ENCODE peak calls at places on chromosomes 3 and 15, in ten cellular contexts. Z is anterior cingulate cortex; E is KBM-7; U is naive thymus-derived CD4-positive, alpha-beta T cell; S is mucosa of descending colon; V is GM03348; P is stimulated activated effector memory CD8-positive, alpha-beta T cell treated with anti-CD3 and anti-CD28 coated beads, Interleukin-12 subunit alpha, Interleukin-12 subunit beta, amount 100 ng/mL, for 72 hours; O is stimulated activated CD4-positive, alpha-beta T cell treated with anti-CD3 and anti-CD28 coated beads, Interleukin-12 subunit alpha, Interleukin-12 subunit beta, amount 100 ng/mL, for 48 hours; N is neural crest cell; Q is IMR-90. M is an unnamed sample.

GRCh38 chr3:81218023-81218422 is 543.4 kb downstream of the GBE1 start:
- DNase-seq in P (no peak), O (no peak), Q (no peak), V (peak), S (no peak), U (no peak), Z (no peak), N (no peak), E (peak), M (no peak)

GRCh38 chr3:13494463-13495350 is 14.6 kb downstream of the HDAC11 start:
- DNase-seq in S (peak), Z (peak), P (no peak), N (peak), O (no peak), Q (peak), V (peak), E (no peak), U (no peak), M (no peak)

GRCh38 chr3:111861396-111861795 is 2.3 kb downstream of the PHLDB2 start:
- DNase-seq in Q (no peak), S (no peak), N (no peak), O (no peak), Z (no peak), V (no peak), E (no peak), U (no peak), P (no peak), M (no peak)

GRCh38 chr3:111534701-111535100 is 7.3 kb upstream of the CD96 start:
- DNase-seq in N (no peak), E (no peak), Q (peak), O (no peak), Z (no peak), V (peak), S (no peak), U (no peak), P (no peak), M (no peak)

GRCh38 chr3:56370991-56371775 is 97.1 kb downstream of the ERC2 start:
- DNase-seq in V (no peak), O (no peak), Z (peak), N (no peak), P (no peak), Q (no peak), E (no peak), S (no peak), U (no peak), M (no peak)

GRCh38 chr3:99851955-99852354 is 34.3 kb downstream of the CMSS1 start:
- DNase-seq in P (no peak), S (no peak), Z (no peak), E (no peak), Q (no peak), U (no peak), O (no peak), V (no peak), N (no peak), M (no peak)

GRCh38 chr3:168467085-168467714 is 371.5 kb upstream of the GOLIM4 start:
- DNase-seq in O (no peak), V (peak), Z (peak), Q (peak), S (no peak), N (no peak), P (no peak), E (peak), U (no peak), M (no peak)

GRCh38 chr15:38129531-38130199 is 123.0 kb upstream of the SPRED1 start:
- DNase-seq in P (no peak), E (peak), U (no peak), V (peak), Z (peak), N (peak), Q (peak), O (peak), S (peak), M (no peak)

GRCh38 chr15:95832655-95833054 is 497.8 kb upstream of the NR2F2 start:
- DNase-seq in Z (no peak), U (no peak), Q (no peak), V (no peak), S (no peak), O (no peak), N (no peak), E (no peak), P (no peak), M (no peak)

GRCh38 chr3:172259191-172259590 is 189.1 kb downstream of the GHSR start:
- DNase-seq in U (no peak), P (no peak), N (no peak), S (no peak), Z (no peak), V (peak), E (no peak), Q (no peak), O (no peak), M (no peak)

GRCh38 chr15:51327081-51327480 is 11.3 kb downstream of the CYP19A1 start:
- DNase-seq in Z (no peak), O (no peak), N (no peak), P (no peak), S (no peak), V (no peak), Q (no peak), E (no peak), U (no peak), M (no peak)

GRCh38 chr15:58752716-58753115 is 3.2 kb upstream of the ADAM10 start:
- DNase-seq in Q (no peak), U (no peak), E (no peak), P (no peak), S (no peak), V (no peak), N (no peak), Z (no peak), O (no peak), M (no peak)

GRCh38 chr15:98906712-98907083 is 100.9 kb downstream of the PGPEP1L start:
- DNase-seq in E (no peak), P (no peak), N (no peak), O (no peak), V (no peak), U (no peak), Z (no peak), Q (peak), S (no peak), M (no peak)

GRCh38 chr15:80745888-80746287 is 33.3 kb upstream of the CEMIP start:
- DNase-seq in O (no peak), Q (no peak), S (no peak), U (no peak), V (no peak), N (no peak), Z (no peak), P (no peak), E (no peak), M (no peak)

GRCh38 chr15:92161039-92161670 is 232.5 kb upstream of the ST8SIA2 start:
- DNase-seq in O (no peak), Z (no peak), P (no peak), S (no peak), U (no peak), Q (no peak), E (no peak), V (no peak), N (no peak), M (no peak)

GRCh38 chr3:145522893-145523651 is 637.9 kb downstream of the PLOD2 start:
- DNase-seq in U (no peak), V (no peak), Q (no peak), Z (no peak), O (no peak), S (no peak), P (no peak), E (no peak), N (no peak), M (no peak)

GRCh38 chr3:60421749-60422467 is 829.3 kb downstream of the FHIT start:
- DNase-seq in P (no peak), E (no peak), Z (no peak), U (no peak), N (no peak), Q (no peak), O (no peak), V (no peak), S (no peak), M (no peak)

GRCh38 chr3:35322070-35322469 is 317.3 kb upstream of the ARPP21 start:
- DNase-seq in E (no peak), P (no peak), V (no peak), Z (no peak), U (no peak), S (no peak), O (no peak), N (no peak), Q (no peak), M (no peak)

GRCh38 chr3:187319699-187320302 is 28.3 kb upstream of the MASP1 start:
- DNase-seq in S (no peak), V (peak), P (peak), Z (peak), U (peak), N (peak), O (peak), Q (peak), E (peak), M (peak)

GRCh38 chr3:144112036-144112435 is 140.4 kb downstream of the DIPK2A start:
- DNase-seq in V (no peak), P (no peak), Z (no peak), U (no peak), E (no peak), N (no peak), S (no peak), Q (no peak), O (no peak), M (no peak)

GRCh38 chr3:17714473-17714872 is 28.0 kb downstream of the TBC1D5 start:
- DNase-seq in Q (no peak), E (no peak), S (no peak), U (no peak), Z (no peak), V (no peak), P (no peak), N (no peak), O (no peak), M (no peak)

GRCh38 chr15:98439523-98439942 is 208.8 kb upstream of the IGF1R start:
- DNase-seq in S (no peak), U (no peak), O (no peak), N (no peak), Z (no peak), P (no peak), Q (no peak), E (no peak), V (no peak), M (no peak)

GRCh38 chr3:177830411-177830849 is 633.1 kb upstream of the TBL1XR1 start:
- DNase-seq in O (no peak), V (peak), E (no peak), Z (no peak), S (no peak), U (no peak), Q (peak), P (no peak), N (no peak), M (no peak)

GRCh38 chr3:126522363-126522788 is 1.6 kb upstream of the CHST13 start:
- DNase-seq in P (peak), U (peak), N (peak), S (peak), O (peak), E (peak), V (peak), Z (peak), Q (peak), M (peak)

GRCh38 chr15:85592148-85592547 is 202.6 kb downstream of the KLHL25 start:
- DNase-seq in U (no peak), N (no peak), S (no peak), P (no peak), Z (no peak), Q (peak), O (no peak), V (peak), E (no peak), M (no peak)

GRCh38 chr3:42077785-42078184 is 13.4 kb upstream of the TRAK1 start:
- DNase-seq in Z (no peak), U (no peak), O (no peak), E (no peak), P (no peak), Q (no peak), N (no peak), V (no peak), S (no peak), M (no peak)